ENCODE peak calls at places on chromosomes 13 and 19, in seven cellular contexts. Y is stimulated activated naive CD8-positive, alpha-beta T cell treated with anti-CD3 and anti-CD28 coated beads, Interleukin-15, Interleukin-2, amounts not matched to agents 100 U/mL and 50 U/mL, for 24 hours; W is activated CD4-positive, CD25-positive, alpha-beta regulatory T cell; P is choroid plexus epithelial cell; F is tibial artery; O is CD4-positive, alpha-beta T cell; Q is suprapubic skin. R is an unnamed sample.

GRCh38 chr13:102836471-102836870 is 9.4 kb upstream of the ERCC5 start:
- DNase-seq in Y (no peak), W (no peak), P (no peak), F (no peak), O (no peak), Q (no peak), R (no peak)

GRCh38 chr13:73421310-73421912 is 362.6 kb downstream of the KLF5 start:
- DNase-seq in Y (peak), W (no peak), P (peak), F (no peak), O (no peak), Q (no peak), R (no peak)

GRCh38 chr19:34150558-34150957 is 21.7 kb upstream of the LSM14A start:
- DNase-seq in Y (no peak), W (no peak), P (no peak), F (no peak), O (no peak), Q (no peak), R (no peak)

GRCh38 chr19:32744555-32745325 is 25.2 kb downstream of the TDRD12 start:
- DNase-seq in Y (no peak), W (no peak), P (no peak), F (no peak), O (no peak), Q (no peak), R (no peak)

GRCh38 chr19:19434483-19435045 is 29.1 kb downstream of the GATAD2A start:
- DNase-seq in Y (no peak), W (no peak), P (peak), F (peak), O (no peak), Q (peak), R (no peak)

GRCh38 chr13:45356966-45357689 is 16.1 kb upstream of the TPT1 start:
- DNase-seq in Y (no peak), W (no peak), P (no peak), F (no peak), O (no peak), Q (no peak), R (no peak)

GRCh38 chr13:106212436-106213010 is 322.9 kb downstream of the EFNB2 start:
- DNase-seq in Y (no peak), W (no peak), P (no peak), F (no peak), O (no peak), Q (no peak), R (no peak)

GRCh38 chr13:34941835-34942731 is at the start of gene NBEA:
- DNase-seq in Y (peak), W (peak), P (peak), F (peak), O (peak), Q (peak), R (peak)

GRCh38 chr19:44732235-44733014 is 16.1 kb upstream of the BCL3 start:
- DNase-seq in Y (no peak), W (no peak), P (no peak), F (no peak), O (no peak), Q (no peak), R (no peak)

GRCh38 chr13:99895999-99896695 is 75.4 kb downstream of the ZIC5 start:
- DNase-seq in Y (no peak), W (no peak), P (no peak), F (no peak), O (no peak), Q (no peak), R (no peak)

GRCh38 chr13:48334534-48335127 is 31.1 kb downstream of the RB1 start:
- DNase-seq in Y (no peak), W (no peak), P (peak), F (no peak), O (no peak), Q (no peak), R (no peak)

GRCh38 chr13:75329723-75330122 is 152.2 kb downstream of the TBC1D4 start:
- DNase-seq in Y (no peak), W (no peak), P (no peak), F (no peak), O (no peak), Q (no peak), R (no peak)

GRCh38 chr19:35355851-35356460 is 2.3 kb upstream of the FFAR3 start:
- DNase-seq in Y (no peak), W (no peak), P (peak), F (no peak), O (no peak), Q (peak), R (no peak)

GRCh38 chr13:36163303-36163702 is 32.1 kb upstream of the DCLK1 start:
- DNase-seq in Y (no peak), W (no peak), P (no peak), F (no peak), O (no peak), Q (no peak), R (no peak)

GRCh38 chr19:7815325-7815724 is 14.7 kb upstream of the EVI5L start:
- DNase-seq in Y (no peak), W (no peak), P (no peak), F (no peak), O (no peak), Q (no peak), R (peak)

GRCh38 chr19:5225486-5226345 is 114.9 kb downstream of the PTPRS start:
- DNase-seq in Y (peak), W (no peak), P (peak), F (no peak), O (no peak), Q (no peak), R (no peak)

GRCh38 chr19:4291200-4291732 is 10.9 kb downstream of the TMIGD2 start:
- DNase-seq in Y (no peak), W (no peak), P (no peak), F (no peak), O (no peak), Q (no peak), R (no peak)

GRCh38 chr19:45424191-45425058 is 708 bp upstream of the ERCC1 start:
- DNase-seq in Y (peak), W (no peak), P (peak), F (peak), O (no peak), Q (peak), R (no peak)

GRCh38 chr13:37816276-37816675 is 53.3 kb downstream of the TRPC4 start:
- DNase-seq in Y (no peak), W (no peak), P (peak), F (no peak), O (no peak), Q (no peak), R (no peak)

GRCh38 chr13:102020611-102021216 is 381.1 kb downstream of the FGF14 start:
- DNase-seq in Y (no peak), W (no peak), P (peak), F (no peak), O (no peak), Q (no peak), R (no peak)

GRCh38 chr13:104571161-104571889 is 1505.1 kb upstream of the SLC10A2 start:
- DNase-seq in Y (peak), W (no peak), P (peak), F (peak), O (no peak), Q (peak), R (no peak)

GRCh38 chr13:53092931-53093330 is 64.3 kb downstream of the OLFM4 start:
- DNase-seq in Y (no peak), W (no peak), P (no peak), F (no peak), O (no peak), Q (no peak), R (no peak)

GRCh38 chr13:113728571-113729054 is 30.4 kb upstream of the TMEM255B start:
- DNase-seq in Y (no peak), W (no peak), P (no peak), F (no peak), O (no peak), Q (peak), R (no peak)

GRCh38 chr13:103895835-103896520 is 829.8 kb upstream of the SLC10A2 start:
- DNase-seq in Y (no peak), W (no peak), P (no peak), F (no peak), O (no peak), Q (no peak), R (no peak)

GRCh38 chr13:60162096-60162495 is 1.6 kb downstream of the DIAPH3 start:
- DNase-seq in Y (no peak), W (no peak), P (peak), F (no peak), O (no peak), Q (no peak), R (no peak)

GRCh38 chr13:26502826-26503225 is 54.7 kb upstream of the WASF3 start:
- DNase-seq in Y (peak), W (no peak), P (peak), F (peak), O (no peak), Q (no peak), R (no peak)

GRCh38 chr19:6259312-6259861 is 20.4 kb downstream of the MLLT1 start:
- DNase-seq in Y (no peak), W (no peak), P (peak), F (no peak), O (no peak), Q (no peak), R (no peak)

GRCh38 chr19:33293255-33294057 is 8.9 kb downstream of the CEBPA start:
- DNase-seq in Y (no peak), W (no peak), P (peak), F (no peak), O (no peak), Q (peak), R (no peak)

GRCh38 chr19:925912-926594 is at the start of gene ARID3A:
- DNase-seq in Y (no peak), W (no peak), P (no peak), F (no peak), O (no peak), Q (no peak), R (no peak)

GRCh38 chr19:56721714-56722113 is 50.2 kb upstream of the ZNF835 start:
- DNase-seq in Y (no peak), W (no peak), P (no peak), F (no peak), O (no peak), Q (no peak), R (no peak)

GRCh38 chr13:30744056-30744684 is 8.8 kb downstream of the ALOX5AP start:
- DNase-seq in Y (peak), W (peak), P (peak), F (no peak), O (peak), Q (no peak), R (peak)

GRCh38 chr19:50759886-50760285 is 10.4 kb upstream of the GPR32 start:
- DNase-seq in Y (no peak), W (no peak), P (peak), F (no peak), O (no peak), Q (no peak), R (no peak)

GRCh38 chr13:27406178-27406939 is 18.1 kb upstream of the GTF3A start:
- DNase-seq in Y (no peak), W (no peak), P (peak), F (no peak), O (peak), Q (no peak), R (no peak)

GRCh38 chr19:51688665-51689571 is 4.2 kb upstream of the SPACA6 start:
- DNase-seq in Y (peak), W (no peak), P (peak), F (peak), O (no peak), Q (peak), R (no peak)

GRCh38 chr19:28793391-28794168 is 419.4 kb downstream of the UQCRFS1 start:
- DNase-seq in Y (peak), W (no peak), P (no peak), F (no peak), O (no peak), Q (no peak), R (no peak)

GRCh38 chr19:16496613-16496983 is 404 bp downstream of the C19orf44 start:
- DNase-seq in Y (peak), W (no peak), P (peak), F (peak), O (no peak), Q (no peak), R (no peak)

GRCh38 chr13:109745060-109745459 is 41.3 kb downstream of the IRS2 start:
- DNase-seq in Y (no peak), W (no peak), P (no peak), F (no peak), O (no peak), Q (no peak), R (no peak)